ENCODE peak calls at places on chromosome 14, in four cellular contexts. N, J, W and H are unnamed samples.

GRCh38 chr14:73786942-73787759 is 64.5 kb upstream of the PTGR2 start:
- DNase-seq in N (peak; percentile 35), J (peak; percentile 22), W (no peak), H (no peak)

GRCh38 chr14:59130472-59130871 is 58.0 kb upstream of the DAAM1 start:
- DNase-seq in N (no peak), J (no peak), W (no peak), H (no peak)

GRCh38 chr14:59897757-59898383 is 22.1 kb upstream of the LRRC9 start:
- DNase-seq in N (no peak), J (no peak), W (no peak), H (peak; percentile 61)

GRCh38 chr14:92986254-92987147 is 63.6 kb downstream of the CHGA start:
- DNase-seq in N (peak; percentile 70), J (no peak), W (peak; percentile 30), H (peak; percentile 64)

GRCh38 chr14:36333106-36333505 is 12.7 kb upstream of the MBIP start:
- DNase-seq in N (no peak), J (no peak), W (no peak), H (no peak)

GRCh38 chr14:74563233-74563585 is 48.8 kb downstream of the LTBP2 start:
- DNase-seq in N (peak; percentile 73), J (no peak), W (no peak), H (peak; percentile 46)

GRCh38 chr14:86782092-86782580 is 1210.8 kb downstream of the GALC start:
- DNase-seq in N (no peak), J (no peak), W (no peak), H (no peak)

GRCh38 chr14:28412076-28412475 is 354.5 kb upstream of the FOXG1 start:
- DNase-seq in N (no peak), J (no peak), W (no peak), H (peak; percentile 54)

GRCh38 chr14:89587128-89587420 is 170.0 kb upstream of the FOXN3 start:
- DNase-seq in N (no peak), J (no peak), W (no peak), H (no peak)

DNA sequence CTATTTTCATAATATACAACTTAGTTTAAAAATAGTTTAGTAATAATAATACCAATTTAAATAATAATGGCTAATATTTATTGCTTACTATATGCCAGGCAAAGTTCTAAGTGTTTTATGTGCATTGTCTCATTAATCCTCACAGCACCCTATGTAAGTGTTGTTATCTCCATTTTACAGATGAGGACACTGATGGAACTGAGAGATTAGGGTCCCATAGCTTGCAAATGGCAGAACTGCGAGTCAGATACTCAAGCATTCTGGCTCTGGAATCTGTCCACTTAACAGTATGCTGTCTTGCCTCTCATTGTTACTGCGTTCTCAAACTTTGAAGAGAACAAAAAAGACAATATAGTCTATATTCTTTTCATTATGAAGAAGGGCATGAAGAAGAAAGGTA is 19.0 kb downstream of the AP5M1 start:
- DNase-seq in N (no peak), J (no peak), W (no peak), H (no peak)
- H3K4me3 ChIP-seq in N (no peak overlapping the region), J (no peak overlapping the region), W (no peak overlapping the region), H (no peak overlapping the region)

DNA sequence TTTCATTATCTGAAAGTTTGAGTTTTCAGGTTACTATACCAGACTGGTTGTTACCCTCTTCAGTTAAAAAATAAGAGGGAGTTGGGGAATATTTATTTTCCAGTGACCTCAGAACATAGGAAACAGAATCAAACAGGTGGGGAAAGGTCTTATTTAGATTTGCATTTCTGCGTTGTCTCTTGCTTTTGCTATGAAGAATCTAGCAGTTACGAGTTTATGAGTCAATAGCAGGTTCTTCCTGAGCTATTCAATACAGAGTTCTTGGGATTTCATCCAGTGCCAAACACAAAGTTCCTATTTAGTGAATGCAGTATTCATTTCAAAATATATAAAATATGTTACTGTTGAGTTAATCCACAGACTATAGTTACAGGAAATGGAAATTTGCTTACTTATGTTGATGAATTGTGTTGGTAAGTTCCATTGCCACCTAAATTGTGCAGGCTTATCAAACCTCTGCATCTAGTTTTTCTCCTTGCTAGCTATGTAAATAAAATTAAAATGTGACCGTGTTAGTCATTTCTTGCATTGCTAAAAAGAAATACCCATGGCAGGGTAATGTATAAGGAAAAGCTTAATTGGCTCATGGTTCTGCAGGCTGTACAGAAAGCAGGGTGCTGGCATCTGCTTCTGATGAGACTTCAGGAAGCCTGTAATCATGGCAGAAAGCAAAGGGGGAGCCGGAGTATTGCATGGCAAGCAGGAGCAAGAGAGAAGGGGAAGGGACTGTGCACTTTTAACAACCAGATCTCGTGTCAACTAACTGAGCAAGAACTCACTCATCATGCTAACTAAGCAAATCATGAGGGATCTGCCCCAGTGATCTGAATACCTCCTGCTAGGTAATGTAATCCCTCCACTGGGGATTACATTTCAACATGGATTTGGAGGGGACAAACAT is 110.2 kb downstream of the KTN1 start:
- DNase-seq in N (no peak), J (no peak), W (no peak), H (no peak)
- TF ChIP-seq CTCF in N (no peak), J (no peak), W (no peak), H (no peak)

GRCh38 chr14:22978873-22979671 is 3.3 kb downstream of the AJUBA start:
- DNase-seq in N (no peak), J (no peak), W (no peak), H (no peak)
- H3K4me3 ChIP-seq in N (peak overlapping the region; percentile 87), J (no peak overlapping the region), W (peak overlapping the region; percentile 78), H (peak overlapping the region; percentile 81)

DNA sequence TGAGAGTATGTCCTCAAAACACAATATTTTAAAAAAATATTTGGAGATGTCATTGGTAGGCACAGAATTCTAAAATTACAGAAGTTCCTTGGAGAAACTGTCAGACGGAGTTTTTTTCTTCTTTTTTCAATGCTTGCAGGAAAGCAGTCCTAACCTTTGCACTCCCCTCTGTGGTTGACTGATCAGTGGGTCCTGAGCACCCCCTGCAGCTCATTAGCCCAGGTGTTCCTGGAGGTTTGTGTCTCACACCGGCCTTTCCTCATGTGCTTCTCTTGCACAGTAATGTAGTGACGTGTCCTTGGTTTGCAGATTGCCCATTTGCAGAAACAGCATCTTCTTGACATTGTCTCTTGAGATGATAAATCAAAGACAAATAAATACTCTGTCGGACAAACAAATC is 513.0 kb downstream of the TMEM121 start:
- DNase-seq in N (no peak), J (peak; percentile 23), W (no peak), H (no peak)
- TF ChIP-seq CTCF in N (no peak), J (peak; percentile 59), W (no peak), H (no peak)

DNA sequence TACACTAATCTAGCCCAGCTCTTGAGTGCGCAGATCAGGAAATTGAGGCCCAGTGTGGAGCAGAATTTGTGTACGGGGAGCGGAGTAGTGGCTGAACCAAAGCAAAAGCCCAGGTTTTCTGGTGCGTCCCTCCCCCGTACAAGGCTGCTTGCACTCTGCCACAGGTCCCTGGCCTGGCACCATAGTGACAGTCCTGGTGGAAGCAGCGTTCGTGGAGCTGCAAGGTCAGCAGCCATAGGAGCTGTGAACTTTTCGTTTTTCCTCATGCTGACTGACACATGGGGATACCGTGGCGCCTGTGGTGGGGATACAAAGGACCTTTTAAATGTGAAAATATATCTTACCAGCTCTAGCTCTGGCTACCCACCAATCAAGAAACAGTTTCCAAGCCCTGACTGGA is 1.8 kb downstream of the EVL start:
- DNase-seq in N (no peak), J (no peak), W (no peak), H (no peak)
- H3K4me3 ChIP-seq in N (no peak overlapping the region), J (peak overlapping the region; percentile 59), W (no peak overlapping the region), H (no peak overlapping the region)

DNA sequence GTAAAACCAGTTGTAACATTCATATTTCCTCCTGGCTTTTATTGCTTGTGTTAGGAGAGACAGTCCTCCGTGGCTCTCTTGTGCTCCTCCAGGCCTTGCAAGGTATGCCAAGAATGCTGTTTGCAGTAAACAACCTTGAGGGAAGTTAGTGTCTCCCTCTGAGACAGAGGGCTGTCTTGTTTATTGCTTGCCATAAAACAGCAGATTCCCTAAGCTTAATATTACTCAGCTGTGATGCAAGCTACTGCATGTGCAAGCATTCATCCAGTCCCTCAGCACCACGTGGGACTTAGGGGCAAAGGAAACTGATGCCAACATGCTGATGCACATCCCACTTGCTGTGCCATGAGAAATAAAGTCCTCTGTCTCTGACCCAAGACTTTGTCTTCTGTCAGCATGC is 6.6 kb downstream of the POMT2 start:
- DNase-seq in N (peak; percentile 89), J (no peak), W (peak; percentile 75), H (peak; percentile 82)
- TF ChIP-seq CTCF in N (no peak), J (no peak), W (no peak), H (no peak)

GRCh38 chr14:102141797-102142196 is 2.1 kb downstream of the WDR20 start:
- DNase-seq in N (no peak), J (no peak), W (no peak), H (no peak)
- H3K4me3 ChIP-seq in N (no peak overlapping the region), J (no peak overlapping the region), W (no peak overlapping the region), H (peak overlapping the region; percentile 95)

DNA sequence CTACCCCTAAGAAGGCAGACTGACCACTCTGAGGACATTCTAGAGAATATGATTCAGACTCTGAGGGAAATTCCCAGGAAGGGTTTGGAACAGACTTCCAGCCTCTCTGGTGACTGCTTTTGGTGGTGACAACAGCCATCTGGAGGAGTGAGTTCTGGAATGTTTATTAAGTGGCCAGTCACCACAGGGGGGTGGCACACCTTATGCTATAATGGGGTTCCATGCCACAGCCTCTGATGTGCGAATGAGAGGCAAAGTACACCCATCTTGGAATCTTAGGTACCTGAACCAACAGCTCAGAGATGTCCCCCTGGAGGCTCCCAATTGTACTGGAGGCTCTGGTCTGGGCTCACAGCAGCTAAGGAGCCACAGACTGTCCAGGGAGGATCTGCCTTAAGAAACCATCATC is 9.5 kb upstream of the TINF2 start:
- DNase-seq in N (peak; percentile 67), J (no peak), W (no peak), H (peak; percentile 54)
- TF ChIP-seq CTCF in N (peak; percentile 15), J (no peak), W (no peak), H (peak; percentile 34)

GRCh38 chr14:94111276-94112095 is 950 bp downstream of the IFI27 start:
- DNase-seq in N (no peak), J (no peak), W (no peak), H (no peak)

GRCh38 chr14:94112513-94113060 is 2.1 kb downstream of the IFI27 start:
- DNase-seq in N (no peak), J (no peak), W (no peak), H (no peak)

GRCh38 chr14:94110552-94111181 is at the start of gene IFI27:
- DNase-seq in N (peak; percentile 41), J (no peak), W (no peak), H (peak; percentile 64)

GRCh38 chr14:94113073-94113472 is 2.5 kb downstream of the IFI27 start:
- DNase-seq in N (no peak), J (no peak), W (no peak), H (no peak)

DNA sequence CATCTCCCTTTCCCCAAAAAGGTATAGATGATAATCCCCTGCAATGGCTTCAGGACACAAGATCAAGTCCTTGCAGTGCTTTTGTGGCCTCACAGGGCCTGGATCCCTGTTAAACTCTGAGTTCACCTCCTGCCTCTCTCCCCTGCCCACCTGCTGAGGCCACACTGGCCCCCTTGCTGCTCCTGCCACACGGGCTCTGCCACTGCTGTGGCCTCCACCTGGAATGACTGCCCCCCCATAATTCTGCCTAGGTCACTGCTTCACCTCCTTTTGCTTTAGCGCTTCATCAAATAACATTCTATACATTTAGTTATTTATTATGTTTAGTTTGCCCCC is 653 bp upstream of the IFI27 start:
- DNase-seq in N (no peak), J (no peak), W (no peak), H (no peak)
- H3K4me3 ChIP-seq in N (no peak overlapping the region), J (no peak overlapping the region), W (no peak overlapping the region), H (no peak overlapping the region)